ENCODE peak calls at places on chromosomes 3 and 15, in eight cellular contexts. Y is neural crest cell, H is tibial artery, C is right lobe of liver, K is H9, T is brain microvascular endothelial cell, F is WTC11, L is Calu3. E is an unnamed sample.

GRCh38 chr3:125231895-125232294 is 19.3 kb upstream of the SLC12A8 start:
- DNase-seq in Y (no peak), H (no peak), C (no peak), K (no peak), T (peak; percentile 17), F (no peak), L (no peak), E (no peak)

GRCh38 chr3:149813367-149814281 is 609 bp downstream of the RNF13 start:
- DNase-seq in Y (no peak), H (no peak), C (no peak), K (peak; percentile 58), T (peak; percentile 42), F (peak; percentile 25), L (peak; percentile 52), E (peak; percentile 20)

GRCh38 chr3:13189639-13190375 is 116.6 kb upstream of the IQSEC1 start:
- DNase-seq in Y (no peak), H (no peak), C (no peak), K (no peak), T (peak; percentile 52), F (no peak), L (no peak), E (peak; percentile 7)

GRCh38 chr3:159029306-159030026 is 227.6 kb downstream of the MFSD1 start:
- DNase-seq in Y (no peak), H (no peak), C (no peak), K (no peak), T (no peak), F (no peak), L (no peak), E (no peak)

GRCh38 chr15:29514931-29515330 is 245.3 kb upstream of the NSMCE3 start:
- DNase-seq in Y (no peak), H (no peak), C (no peak), K (no peak), T (no peak), F (no peak), L (no peak), E (no peak)

GRCh38 chr3:177358085-177358967 is 161.0 kb upstream of the TBL1XR1 start:
- DNase-seq in Y (peak; percentile 36), H (peak; percentile 80), C (peak; percentile 83), K (peak; percentile 75), T (peak; percentile 80), F (peak; percentile 36), L (peak; percentile 69), E (peak; percentile 75)

GRCh38 chr3:44045476-44046275 is 196.0 kb upstream of the TOPAZ1 start:
- DNase-seq in Y (no peak), H (no peak), C (no peak), K (no peak), T (peak; percentile 7), F (no peak), L (peak; percentile 83), E (no peak)

GRCh38 chr15:88982304-88982945 is 69.2 kb upstream of the MFGE8 start:
- DNase-seq in Y (no peak), H (peak; percentile 88), C (no peak), K (no peak), T (peak; percentile 78), F (no peak), L (no peak), E (peak; percentile 20)

GRCh38 chr3:150599611-150600297 is 3.4 kb upstream of the SELENOT start:
- DNase-seq in Y (no peak), H (no peak), C (no peak), K (peak; percentile 59), T (peak; percentile 87), F (peak; percentile 16), L (peak; percentile 76), E (peak; percentile 29)

GRCh38 chr3:160575589-160575988 is 10.2 kb upstream of the KPNA4 start:
- DNase-seq in Y (no peak), H (no peak), C (no peak), K (no peak), T (no peak), F (no peak), L (no peak), E (no peak)

GRCh38 chr3:160576621-160577020 is 11.2 kb upstream of the KPNA4 start:
- DNase-seq in Y (no peak), H (no peak), C (no peak), K (no peak), T (no peak), F (no peak), L (no peak), E (no peak)

GRCh38 chr3:160577093-160577492 is 11.7 kb upstream of the KPNA4 start:
- DNase-seq in Y (no peak), H (no peak), C (no peak), K (no peak), T (no peak), F (no peak), L (no peak), E (no peak)

GRCh38 chr3:160574636-160575035 is 9.3 kb upstream of the KPNA4 start:
- DNase-seq in Y (no peak), H (no peak), C (no peak), K (no peak), T (no peak), F (no peak), L (no peak), E (no peak)

DNA sequence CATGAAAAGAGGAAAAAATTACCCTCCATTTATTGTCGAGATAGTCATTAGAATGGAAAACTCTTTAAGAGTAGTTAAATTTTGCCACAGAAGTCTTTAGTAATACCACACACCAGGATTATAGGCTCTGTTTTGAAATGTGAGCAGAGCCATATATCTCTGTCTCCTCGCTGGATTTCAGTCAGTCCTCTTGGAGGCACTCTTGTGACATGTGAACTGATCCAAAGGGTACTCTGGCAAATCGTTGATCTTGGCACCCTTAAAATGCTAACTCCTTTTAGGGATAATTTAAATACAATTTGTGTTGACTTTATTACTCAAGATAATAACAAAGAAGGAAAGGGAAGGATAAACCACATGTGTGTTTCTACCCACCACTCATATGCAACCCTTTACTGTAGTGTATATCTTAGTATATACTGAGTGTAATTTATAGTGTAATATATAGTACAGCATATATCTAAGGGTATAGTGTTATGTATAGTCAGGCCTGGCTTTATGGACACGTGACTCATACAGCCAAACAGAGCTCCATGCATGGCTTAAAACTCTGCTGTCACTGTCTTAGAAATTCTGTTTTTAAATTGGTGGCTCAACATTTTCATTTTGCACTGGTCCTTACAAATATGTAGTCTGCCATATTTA is 12.3 kb upstream of the KPNA4 start:
- DNase-seq in Y (no peak), H (no peak), C (no peak), K (no peak), T (peak; percentile 40), F (no peak), L (peak; percentile 53), E (peak; percentile 20)
- TF ChIP-seq CTCF in Y (no peak), H (no peak), C (peak; percentile 38), K (peak; percentile 52), T (peak; percentile 60), F (no peak), L (peak; percentile 38), E (peak; percentile 81)

GRCh38 chr3:137511655-137512054 is 252.5 kb upstream of the SOX14 start:
- DNase-seq in Y (no peak), H (no peak), C (no peak), K (no peak), T (no peak), F (no peak), L (no peak), E (no peak)

GRCh38 chr3:137509354-137510045 is 254.6 kb upstream of the SOX14 start:
- DNase-seq in Y (no peak), H (no peak), C (no peak), K (no peak), T (no peak), F (no peak), L (no peak), E (no peak)

GRCh38 chr3:137519602-137520001 is 244.5 kb upstream of the SOX14 start:
- DNase-seq in Y (no peak), H (no peak), C (no peak), K (no peak), T (no peak), F (no peak), L (no peak), E (no peak)

GRCh38 chr3:137514853-137515252 is 249.3 kb upstream of the SOX14 start:
- DNase-seq in Y (no peak), H (no peak), C (no peak), K (no peak), T (no peak), F (no peak), L (no peak), E (no peak)
- TF ChIP-seq CTCF in Y (no peak), H (no peak), C (no peak), K (peak; percentile 55), T (no peak), F (no peak), L (no peak), E (no peak)

GRCh38 chr3:18127181-18127863 is 297.8 kb downstream of the SATB1 start:
- DNase-seq in Y (no peak), H (no peak), C (no peak), K (no peak), T (no peak), F (no peak), L (no peak), E (no peak)
- TF ChIP-seq CTCF in Y (no peak), H (no peak), C (no peak), K (peak; percentile 16), T (no peak), F (no peak), L (no peak), E (no peak)

GRCh38 chr3:157087398-157088132 is 72.4 kb downstream of the CCNL1 start:
- DNase-seq in Y (no peak), H (no peak), C (no peak), K (no peak), T (no peak), F (no peak), L (peak; percentile 50), E (no peak)

GRCh38 chr3:157086775-157087174 is 73.2 kb downstream of the CCNL1 start:
- DNase-seq in Y (no peak), H (no peak), C (no peak), K (no peak), T (no peak), F (no peak), L (no peak), E (no peak)

GRCh38 chr3:157088133-157088488 is 71.8 kb downstream of the CCNL1 start:
- DNase-seq in Y (no peak), H (no peak), C (no peak), K (no peak), T (no peak), F (no peak), L (no peak), E (no peak)

GRCh38 chr3:157089455-157090221 is 70.3 kb downstream of the CCNL1 start:
- DNase-seq in Y (no peak), H (no peak), C (peak; percentile 54), K (no peak), T (peak; percentile 28), F (no peak), L (peak; percentile 75), E (no peak)

DNA sequence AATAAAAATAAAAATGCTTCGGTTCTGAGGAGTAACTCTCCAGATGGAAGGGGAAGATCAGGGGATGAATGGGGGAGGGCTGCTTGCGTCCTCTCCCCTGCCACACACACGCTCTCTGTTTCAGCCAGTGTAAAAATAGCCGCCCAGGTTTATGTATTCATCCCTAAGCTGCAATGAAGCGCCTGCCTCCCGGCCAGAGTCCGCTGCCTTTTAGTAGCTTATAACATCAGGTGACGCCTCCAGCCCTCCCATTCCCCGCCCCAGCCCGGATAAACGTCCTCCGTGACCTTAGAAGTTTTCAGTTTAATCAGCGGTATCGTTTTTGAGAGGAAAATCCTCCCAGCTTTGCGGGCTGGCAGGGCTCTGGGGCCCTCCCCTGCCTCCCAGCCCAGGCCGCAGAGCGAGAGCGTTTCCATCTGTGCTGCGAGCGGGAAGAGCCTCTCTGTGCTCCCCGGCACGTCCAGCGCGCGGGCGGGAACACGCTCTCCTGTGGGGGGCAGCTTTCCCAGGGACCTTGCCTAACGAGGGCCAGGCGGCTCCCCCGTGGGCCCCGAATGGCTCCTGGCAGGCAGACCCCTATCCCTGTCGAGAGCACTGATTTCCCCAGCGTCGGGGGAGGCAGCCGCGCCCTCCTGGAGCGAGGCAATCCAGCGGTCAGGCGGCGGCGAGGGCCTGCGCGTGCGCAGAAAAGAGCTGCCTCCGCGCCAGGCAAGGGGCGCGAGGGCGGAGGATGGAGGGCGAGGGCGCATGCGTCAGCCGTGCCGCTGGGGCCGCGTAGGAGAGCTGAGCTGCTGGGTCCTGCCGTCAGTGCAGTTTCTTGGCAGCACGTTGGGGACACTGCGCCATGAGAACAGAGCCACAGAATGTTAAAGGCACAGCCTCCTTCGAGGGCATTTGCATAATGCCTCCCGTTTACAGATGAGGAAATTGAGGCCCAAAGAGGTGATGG is 71.2 kb downstream of the CCNL1 start:
- DNase-seq in Y (peak; percentile 95), H (peak; percentile 99), C (peak; percentile 96), K (peak; percentile 96), T (peak; percentile 92), F (peak; percentile 94), L (peak; percentile 100), E (no peak)
- TF ChIP-seq CTCF in Y (no peak), H (no peak), C (no peak), K (no peak), T (peak; percentile 17), F (no peak), L (peak; percentile 49), E (peak; percentile 10)